ENCODE peak calls at places on chromosomes 2 and 18, in seven cellular contexts. M is prostate gland, K is dorsolateral prefrontal cortex, D is astrocyte, G is lower leg skin, L is Calu3, U is GM23338. H is an unnamed sample.

GRCh38 chr2:212005077-212005671 is 533.4 kb downstream of the ERBB4 start:
- DNase-seq in G (no peak), L (peak; percentile 57), M (no peak), D (peak; percentile 5), U (peak; percentile 73), K (peak; percentile 21), H (peak; percentile 59)

GRCh38 chr2:26729311-26729710 is 34.8 kb upstream of the SLC35F6 start:
- DNase-seq in U (no peak), M (no peak), K (no peak), L (no peak), G (no peak), D (no peak), H (no peak)

GRCh38 chr2:213069531-213069930 is 81.9 kb downstream of the IKZF2 start:
- DNase-seq in M (no peak), D (peak; percentile 17), L (no peak), U (no peak), G (no peak), K (no peak), H (no peak)

GRCh38 chr2:200860092-200860795 is 4.2 kb downstream of the CLK1 start:
- DNase-seq in K (peak; percentile 7), G (peak; percentile 61), L (no peak), M (no peak), U (peak; percentile 8), D (peak; percentile 23), H (peak; percentile 41)

GRCh38 chr18:76203552-76203951 is 291.5 kb downstream of the ZNF516 start:
- DNase-seq in M (no peak), K (no peak), D (peak; percentile 17), U (no peak), G (no peak), L (no peak), H (no peak)

GRCh38 chr2:29000954-29001353 is 19.9 kb downstream of the TOGARAM2 start:
- DNase-seq in U (no peak), D (no peak), L (no peak), G (no peak), M (no peak), K (no peak), H (no peak)

GRCh38 chr18:74914052-74914591 is 294.8 kb downstream of the PTGR3 start:
- DNase-seq in M (no peak), K (no peak), L (no peak), G (no peak), D (no peak), U (no peak), H (no peak)

GRCh38 chr2:24613154-24613814 is 122.2 kb downstream of the NCOA1 start:
- DNase-seq in D (peak; percentile 5), U (peak; percentile 89), M (no peak), L (peak; percentile 30), K (no peak), G (no peak), H (peak; percentile 75)

GRCh38 chr18:46481048-46481846 is 175.8 kb downstream of the LOXHD1 start:
- DNase-seq in U (peak; percentile 81), M (peak; percentile 52), D (peak; percentile 12), K (peak; percentile 71), L (peak; percentile 72), G (peak; percentile 75), H (peak; percentile 48)

GRCh38 chr2:234828382-234829073 is 123.3 kb upstream of the SH3BP4 start:
- DNase-seq in K (no peak), M (no peak), L (peak; percentile 34), D (peak; percentile 76), U (no peak), G (no peak), H (no peak)

GRCh38 chr2:191838526-191838925 is 8.4 kb downstream of the CAVIN2 start:
- DNase-seq in L (no peak), D (no peak), U (no peak), K (no peak), G (no peak), M (no peak), H (no peak)

GRCh38 chr2:112134120-112134519 is 4.1 kb upstream of the FBLN7 start:
- DNase-seq in M (no peak), U (no peak), K (no peak), D (no peak), L (no peak), G (no peak), H (no peak)

GRCh38 chr2:584863-585823 is 92.1 kb downstream of the TMEM18 start:
- DNase-seq in G (peak; percentile 76), U (peak; percentile 9), L (no peak), K (no peak), D (no peak), M (no peak), H (no peak)

GRCh38 chr2:201220102-201220570 is 37.2 kb downstream of the CASP10 start:
- DNase-seq in U (peak; percentile 56), L (peak; percentile 32), K (no peak), D (no peak), G (no peak), M (peak; percentile 20), H (peak; percentile 41)

GRCh38 chr18:48656176-48656575 is 117.3 kb downstream of the CTIF start:
- DNase-seq in G (no peak), U (no peak), D (no peak), L (no peak), K (no peak), M (no peak), H (no peak)

GRCh38 chr2:190835303-190835930 is 45.2 kb upstream of the GLS start:
- DNase-seq in U (no peak), L (peak; percentile 39), G (no peak), D (peak; percentile 86), K (no peak), M (no peak), H (peak; percentile 78)

GRCh38 chr2:200317975-200318374 is 11.5 kb downstream of the SPATS2L start:
- DNase-seq in D (no peak), G (no peak), M (no peak), K (no peak), L (no peak), U (no peak), H (no peak)

GRCh38 chr2:8671176-8671575 is 10.7 kb upstream of the ID2 start:
- DNase-seq in M (no peak), L (no peak), D (no peak), G (peak; percentile 77), K (no peak), U (no peak), H (no peak)

GRCh38 chr18:934518-935123 is 29.9 kb downstream of the ADCYAP1 start:
- DNase-seq in U (peak; percentile 24), L (no peak), D (no peak), M (no peak), G (no peak), K (no peak), H (no peak)

GRCh38 chr2:157894694-157895450 is 18.7 kb upstream of the ACVR1 start:
- DNase-seq in G (no peak), L (no peak), D (peak; percentile 78), M (peak; percentile 13), U (no peak), K (no peak), H (peak; percentile 62)

GRCh38 chr2:109209412-109209811 is 80.4 kb downstream of the SH3RF3 start:
- DNase-seq in M (no peak), G (peak; percentile 81), L (no peak), K (no peak), D (peak; percentile 83), U (no peak), H (peak; percentile 77)

GRCh38 chr18:47180765-47181164 is 4.6 kb upstream of the IER3IP1 start:
- DNase-seq in D (no peak), K (no peak), G (no peak), L (no peak), M (no peak), U (no peak), H (no peak)

GRCh38 chr18:25425030-25425429 is 73.1 kb upstream of the ZNF521 start:
- DNase-seq in K (no peak), D (no peak), L (no peak), G (no peak), U (no peak), M (no peak), H (no peak)

GRCh38 chr2:190972213-190972612 is 41.8 kb downstream of the STAT1 start:
- DNase-seq in M (no peak), K (no peak), G (no peak), L (no peak), U (no peak), D (no peak), H (no peak)

GRCh38 chr18:60549338-60549960 is 176.9 kb upstream of the MC4R start:
- DNase-seq in D (peak; percentile 63), L (peak; percentile 30), K (no peak), G (no peak), U (peak; percentile 89), M (peak; percentile 11), H (peak; percentile 78)

GRCh38 chr2:64753384-64753783 is 99.7 kb upstream of the SERTAD2 start:
- DNase-seq in D (no peak), G (no peak), K (no peak), L (no peak), M (no peak), U (no peak), H (no peak)

GRCh38 chr2:177254433-177255226 is 9.9 kb downstream of the NFE2L2 start:
- DNase-seq in K (no peak), D (no peak), L (peak; percentile 81), M (no peak), G (peak; percentile 68), U (peak; percentile 93), H (no peak)
- TF ChIP-seq CTCF in K (peak; percentile 37), D (peak; percentile 44), L (peak; percentile 82), M (no peak), G (no peak), U (peak; percentile 93), H (peak; percentile 49)

GRCh38 chr2:197598450-197598849 is 76.9 kb downstream of the RFTN2 start:
- DNase-seq in L (no peak), D (no peak), G (no peak), M (no peak), U (no peak), K (no peak), H (no peak)
- TF ChIP-seq CTCF in L (no peak), D (no peak), G (no peak), M (no peak), U (no peak), K (no peak), H (no peak)

GRCh38 chr18:62186656-62187542 is at the start of the genes PIGN and RELCH:
- DNase-seq in D (peak; percentile 94), U (peak; percentile 100), K (peak; percentile 94), L (peak; percentile 96), G (peak; percentile 98), M (peak; percentile 99), H (peak; percentile 99)

GRCh38 chr18:62189208-62189607 is 2.2 kb downstream of the RELCH start:
- DNase-seq in L (no peak), G (no peak), M (no peak), K (no peak), D (no peak), U (no peak), H (no peak)

GRCh38 chr18:62182220-62182619 is 4.6 kb downstream of the PIGN start:
- DNase-seq in M (no peak), G (no peak), D (no peak), K (no peak), L (no peak), U (no peak), H (no peak)

GRCh38 chr18:62183578-62184195 is 3.2 kb downstream of the PIGN start:
- DNase-seq in M (peak; percentile 27), U (peak; percentile 71), K (peak; percentile 19), D (peak; percentile 22), L (peak; percentile 57), G (no peak), H (peak; percentile 67)

GRCh38 chr18:62187543-62188378 is 706 bp downstream of the RELCH start:
- DNase-seq in M (peak; percentile 15), K (peak; percentile 7), D (peak; percentile 6), U (peak; percentile 68), L (peak; percentile 34), G (peak; percentile 89), H (peak; percentile 39)
- TF ChIP-seq CTCF in M (no peak), K (no peak), D (peak; percentile 6), U (peak; percentile 28), L (no peak), G (no peak), H (peak; percentile 16)

GRCh38 chr2:71068218-71069035 is at the start of gene NAGK:
- DNase-seq in G (peak; percentile 99), K (peak; percentile 95), M (peak; percentile 93), U (peak; percentile 97), L (peak; percentile 98), D (peak; percentile 87), H (peak; percentile 97)
- TF ChIP-seq CTCF in G (peak; percentile 69), K (peak; percentile 37), M (peak; percentile 20), U (no peak), L (no peak), D (no peak), H (no peak)